ENCODE peak calls at places on chromosome 14, in five cellular contexts. X, G, D, C and Y are unnamed samples.
A peak's percentile ranks its signal among the peaks of the same experiment; 100 is the strongest.

GRCh38 chr14:74049886-74050495 is 30.8 kb downstream of the BBOF1 start:
- DNase-seq in X (no peak), G (no peak), D (no peak), C (no peak), Y (no peak)

GRCh38 chr14:37874429-37875109 is 279.1 kb downstream of the TTC6 start:
- DNase-seq in X (peak; percentile 71), G (peak; percentile 85), D (peak; percentile 88), C (peak; percentile 81), Y (peak; percentile 76)

GRCh38 chr14:103071544-103072251 is 12.3 kb upstream of the LBHD2 start:
- DNase-seq in X (no peak), G (no peak), D (peak; percentile 52), C (peak; percentile 61), Y (no peak)

GRCh38 chr14:74240794-74241610 is 1.8 kb downstream of the VSX2 start:
- DNase-seq in X (no peak), G (peak; percentile 41), D (peak; percentile 70), C (no peak), Y (peak; percentile 16)

GRCh38 chr14:88248606-88249005 is 74.5 kb downstream of the KCNK10 start:
- DNase-seq in X (no peak), G (no peak), D (no peak), C (no peak), Y (no peak)

GRCh38 chr14:93655078-93655750 is 133.1 kb downstream of the PRIMA1 start:
- DNase-seq in X (no peak), G (peak; percentile 92), D (peak; percentile 94), C (no peak), Y (peak; percentile 2)

GRCh38 chr14:74739293-74740030 is 23.7 kb upstream of the YLPM1 start:
- DNase-seq in X (no peak), G (no peak), D (no peak), C (no peak), Y (no peak)

GRCh38 chr14:92321701-92322100 is 1.3 kb upstream of the SLC24A4 start:
- DNase-seq in X (no peak), G (no peak), D (no peak), C (no peak), Y (no peak)

GRCh38 chr14:72636871-72637270 is 257.0 kb downstream of the DPF3 start:
- DNase-seq in X (no peak), G (no peak), D (no peak), C (no peak), Y (no peak)

GRCh38 chr14:28761438-28762289 is 4.9 kb upstream of the FOXG1 start:
- DNase-seq in X (no peak), G (no peak), D (peak; percentile 7), C (no peak), Y (no peak)
- H3K4me3 ChIP-seq in X (no peak overlapping the region), G (no peak overlapping the region), D (no peak overlapping the region), C (no peak overlapping the region), Y (no peak overlapping the region)

GRCh38 chr14:60691383-60692113 is 32.6 kb downstream of the SIX4 start:
- DNase-seq in X (no peak), G (no peak), D (no peak), C (no peak), Y (no peak)
- H3K4me1 ChIP-seq in X (no peaks in the 10 kb centered on the region), G (no peaks in the 10 kb centered on the region), D (no peaks in the 10 kb centered on the region), C (no peaks in the 10 kb centered on the region), Y (no peaks in the 10 kb centered on the region)

GRCh38 chr14:105166571-105167302 is 1.8 kb downstream of the JAG2 start:
- DNase-seq in X (no peak), G (no peak), D (no peak), C (no peak), Y (no peak)
- H3K4me3 ChIP-seq in X (peak overlapping the region; percentile 39), G (no peak overlapping the region), D (no peak overlapping the region), C (no peak overlapping the region), Y (no peak overlapping the region)

DNA sequence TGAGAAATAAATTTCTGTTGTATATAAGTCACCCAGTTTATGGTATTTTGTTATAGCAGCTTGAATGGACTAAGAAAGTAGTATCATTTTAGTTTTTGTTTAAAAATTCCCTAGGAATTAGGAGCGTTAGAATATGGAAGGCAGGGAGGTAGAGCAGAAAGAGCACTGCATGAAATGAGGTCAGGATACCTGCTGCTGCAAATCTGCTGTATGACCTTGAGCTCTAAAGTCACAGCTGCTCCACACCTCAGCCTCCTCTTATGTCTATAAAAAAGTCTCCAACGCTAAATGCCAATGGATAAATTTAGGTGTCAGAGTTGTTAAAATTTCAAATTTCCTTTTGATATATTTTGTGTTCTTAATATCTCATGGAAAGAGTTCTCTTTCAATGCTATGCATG is 181.0 kb upstream of the GZMB start:
- DNase-seq in X (no peak), G (no peak), D (no peak), C (no peak), Y (no peak)
- H3K4me1 ChIP-seq in X (peaks cover 34% of the 10 kb centered on the region), G (peaks cover 5% of the 10 kb centered on the region), D (no peaks in the 10 kb centered on the region), C (peaks cover 25% of the 10 kb centered on the region), Y (no peaks in the 10 kb centered on the region)

DNA sequence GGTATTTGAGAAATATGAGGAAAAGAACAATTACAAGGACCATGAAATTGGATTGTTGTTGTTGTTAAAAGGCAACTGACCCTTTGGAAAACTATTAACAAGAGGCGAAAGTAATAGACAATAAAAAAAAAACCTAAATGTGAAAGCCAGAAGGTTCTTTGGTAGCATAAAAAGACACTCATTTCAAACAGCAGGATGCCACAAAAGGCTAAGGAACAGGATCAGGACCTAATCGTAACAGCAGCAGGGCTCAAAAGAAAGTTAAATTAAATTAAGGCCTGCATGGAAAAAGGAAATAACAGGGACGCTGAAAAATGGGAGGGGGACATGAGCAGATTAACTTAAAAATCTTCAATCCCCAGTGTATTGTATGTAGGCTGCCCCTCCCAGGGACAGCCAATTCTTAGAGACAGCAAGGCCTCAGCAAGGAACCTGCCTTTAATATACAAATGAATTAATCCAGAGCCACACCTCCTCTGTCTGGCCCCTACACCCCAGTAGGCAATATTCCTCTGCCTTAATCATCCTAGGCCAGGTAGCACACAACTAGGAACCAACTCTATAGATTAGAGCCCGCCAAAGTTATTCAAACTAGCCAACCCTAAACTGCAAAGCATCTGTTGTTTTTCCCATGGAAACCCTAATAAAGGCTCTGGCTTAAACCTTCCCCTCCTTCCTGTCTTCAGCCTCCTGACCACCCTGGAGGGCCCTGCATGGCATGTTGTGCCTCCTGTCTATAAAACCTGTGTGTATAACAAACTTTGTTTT is 28.4 kb upstream of the AP4S1 start:
- DNase-seq in X (no peak), G (no peak), D (peak; percentile 42), C (no peak), Y (no peak)
- H3K4me3 ChIP-seq in X (no peak overlapping the region), G (no peak overlapping the region), D (no peak overlapping the region), C (no peak overlapping the region), Y (no peak overlapping the region)

DNA sequence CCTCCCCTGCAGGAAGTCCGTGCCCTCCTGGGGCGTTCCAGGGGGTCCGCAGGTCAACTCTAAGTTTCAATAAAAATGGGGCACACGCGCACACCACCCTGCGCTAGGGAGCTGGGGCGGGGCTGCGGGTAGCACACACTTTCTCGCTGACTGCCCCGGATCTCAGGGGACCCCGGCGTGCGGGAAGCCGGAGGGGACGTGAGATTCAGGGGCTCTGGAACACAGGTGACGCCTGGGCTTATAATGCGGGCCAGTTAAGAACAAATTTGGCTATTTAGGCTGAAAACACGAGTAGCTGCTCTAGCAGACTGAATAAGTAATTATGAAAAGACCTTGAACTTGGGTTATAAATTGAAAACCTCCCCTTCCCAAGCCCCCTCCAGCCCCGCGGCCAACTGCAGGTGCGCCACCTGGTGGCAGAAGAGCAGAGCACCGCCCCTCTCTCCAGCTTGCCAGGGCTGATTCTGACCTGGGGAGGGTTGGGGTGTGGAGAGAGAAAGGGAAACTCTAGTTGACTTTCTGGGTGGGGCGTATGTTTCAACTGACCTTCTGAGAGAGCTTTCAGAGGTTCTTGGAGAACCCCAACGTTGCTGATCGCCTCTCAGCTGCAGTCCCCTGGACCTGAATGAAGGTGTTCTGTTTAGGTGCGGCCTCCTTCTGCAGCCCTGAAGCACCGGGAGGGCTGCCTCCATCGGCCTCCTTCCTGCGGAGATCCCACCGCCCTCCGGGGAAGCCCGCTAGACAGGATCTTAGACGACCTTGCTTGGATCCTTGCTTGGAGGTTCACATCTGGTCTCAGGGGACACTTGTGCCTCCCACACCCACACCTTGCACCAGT is 118.4 kb upstream of the EVL start:
- DNase-seq in X (no peak), G (peak; percentile 64), D (peak; percentile 64), C (no peak), Y (peak; percentile 47)
- H3K4me1 ChIP-seq in X (peaks cover 5% of the 10 kb centered on the region), G (peaks cover 7% of the 10 kb centered on the region), D (peaks cover 3% of the 10 kb centered on the region), C (no peaks in the 10 kb centered on the region), Y (peaks cover 14% of the 10 kb centered on the region)

GRCh38 chr14:90341784-90342183 is 10.0 kb upstream of the NRDE2 start:
- DNase-seq in X (no peak), G (no peak), D (no peak), C (no peak), Y (no peak)
- H3K4me3 ChIP-seq in X (no peak overlapping the region), G (no peak overlapping the region), D (no peak overlapping the region), C (no peak overlapping the region), Y (no peak overlapping the region)

GRCh38 chr14:64763801-64764511 is 59.7 kb downstream of the PLEKHG3 start:
- DNase-seq in X (peak; percentile 36), G (no peak), D (peak; percentile 41), C (no peak), Y (no peak)
- H3K4me1 ChIP-seq in X (peaks cover 31% of the 10 kb centered on the region), G (peaks cover 29% of the 10 kb centered on the region), D (peaks cover 39% of the 10 kb centered on the region), C (peaks cover 21% of the 10 kb centered on the region), Y (peaks cover 69% of the 10 kb centered on the region)